ENCODE peak calls at places on chromosomes 6 and 20, in five cellular contexts. N is RWPE1, G is mesothelial cell of epicardium, I is left lung, Z is KG1. P is an unnamed sample.

GRCh38 chr6:168055696-168056489 is 23.1 kb downstream of the FRMD1 start:
- DNase-seq in G (no peak), Z (no peak), N (no peak), I (no peak), P (no peak)

GRCh38 chr6:22613695-22614094 is 44.3 kb downstream of the HDGFL1 start:
- DNase-seq in G (no peak), N (no peak), Z (no peak), I (no peak), P (no peak)

GRCh38 chr20:25725639-25726038 is 29.0 kb upstream of the ZNF337 start:
- DNase-seq in Z (no peak), I (no peak), G (no peak), N (no peak), P (no peak)

GRCh38 chr6:169409742-169410312 is 156.2 kb upstream of the THBS2 start:
- DNase-seq in G (no peak), Z (no peak), I (no peak), N (no peak), P (peak)

GRCh38 chr20:41587956-41588355 is 30.2 kb downstream of the CHD6 start:
- DNase-seq in Z (no peak), G (no peak), N (peak), I (no peak), P (no peak)

GRCh38 chr6:84486526-84486925 is 259.1 kb upstream of the CEP162 start:
- DNase-seq in G (no peak), Z (no peak), N (no peak), I (no peak), P (no peak)

GRCh38 chr6:157596461-157596860 is 215.5 kb downstream of the ZDHHC14 start:
- DNase-seq in Z (no peak), G (no peak), N (no peak), I (no peak), P (no peak)

GRCh38 chr20:58188496-58188895 is 40.0 kb downstream of the ANKRD60 start:
- DNase-seq in I (no peak), N (no peak), G (no peak), Z (no peak), P (no peak)

GRCh38 chr6:132812756-132813172 is 1.6 kb upstream of the RPS12 start:
- DNase-seq in G (no peak), Z (peak), N (no peak), I (no peak), P (no peak)

GRCh38 chr20:59984551-59984950 is 26.3 kb downstream of the CDH26 start:
- DNase-seq in Z (peak), G (no peak), N (no peak), I (no peak), P (no peak)

GRCh38 chr6:89360415-89360999 is 8.0 kb upstream of the UBE2J1 start:
- DNase-seq in I (no peak), N (no peak), Z (no peak), G (no peak), P (no peak)

GRCh38 chr6:157814883-157815282 is 8.2 kb upstream of the SNX9 start:
- DNase-seq in Z (no peak), I (no peak), N (no peak), G (no peak), P (no peak)

GRCh38 chr6:52420668-52421358 is 671 bp downstream of the EFHC1 start:
- DNase-seq in G (peak), N (peak), I (no peak), Z (no peak), P (no peak)

GRCh38 chr20:30503992-30504570 is 753.4 kb upstream of the DEFB115 start:
- DNase-seq in Z (no peak), I (no peak), G (no peak), N (no peak), P (no peak)

P was measured in CMK.